ENCODE peak calls at places on chromosomes 7 and 10, in eight cellular contexts. X is kidney, V is body of pancreas, J is stomach, K is left ventricle myocardium inferior, Q is fibroblast of lung, N is upper lobe of right lung, U is lower lobe of right lung. H is an unnamed sample. For H3K4me1, the result is how much of the 10 kb centered on the place peaks cover.

GRCh38 chr7:26620352-26620751 is 244.0 kb downstream of the SKAP2 start:
- DNase-seq in U (no peak), J (no peak), N (no peak), Q (no peak), K (no peak), X (no peak), V (no peak), H (no peak)

GRCh38 chr10:62083413-62083794 is 181.9 kb downstream of the ARID5B start:
- DNase-seq in Q (peak), K (no peak), V (no peak), J (no peak), N (no peak), U (no peak), X (no peak), H (peak)

GRCh38 chr10:89414879-89415821 is 782 bp downstream of the IFIT5 start:
- DNase-seq in N (peak), X (peak), K (peak), Q (peak), V (peak), U (peak), J (peak), H (peak)

GRCh38 chr10:122460891-122461293 is 461 bp upstream of the HTRA1 start:
- DNase-seq in K (no peak), Q (peak), X (no peak), J (no peak), U (no peak), N (no peak), V (peak), H (no peak)

GRCh38 chr10:60417024-60417423 is 27.3 kb upstream of the ANK3 start:
- DNase-seq in J (no peak), K (no peak), Q (peak), V (no peak), X (no peak), N (no peak), U (no peak), H (no peak)

GRCh38 chr7:37585064-37585463 is 98.5 kb upstream of the GPR141 start:
- DNase-seq in K (no peak), N (no peak), U (no peak), J (no peak), X (no peak), V (no peak), Q (no peak), H (no peak)

GRCh38 chr7:139571651-139572050 is 48.2 kb downstream of the CLEC2L start:
- DNase-seq in N (no peak), K (no peak), V (no peak), U (no peak), J (peak), X (no peak), Q (no peak), H (no peak)

GRCh38 chr7:95491201-95491600 is 5.5 kb downstream of the ASB4 start:
- DNase-seq in J (no peak), U (no peak), V (no peak), N (no peak), Q (no peak), X (no peak), K (no peak), H (no peak)

GRCh38 chr10:122374859-122375721 is 582 bp downstream of the PLEKHA1 start:
- DNase-seq in J (peak), Q (peak), X (peak), K (peak), N (peak), U (peak), V (peak), H (peak)

GRCh38 chr7:55111007-55111406 is 92.2 kb downstream of the EGFR start:
- DNase-seq in K (no peak), V (no peak), Q (peak), N (no peak), U (no peak), J (no peak), X (no peak), H (no peak)

GRCh38 chr10:119025336-119025735 is 4.2 kb upstream of the NANOS1 start:
- DNase-seq in V (peak), X (peak), K (peak), N (peak), J (peak), Q (peak), U (peak), H (no peak)

GRCh38 chr10:93287775-93288174 is 194.4 kb downstream of the MYOF start:
- DNase-seq in N (no peak), X (no peak), Q (peak), K (no peak), V (no peak), U (no peak), J (no peak), H (no peak)

GRCh38 chr10:95493862-95494261 is 67.3 kb downstream of the SORBS1 start:
- DNase-seq in V (no peak), U (no peak), Q (no peak), X (no peak), K (no peak), N (no peak), J (no peak), H (no peak)

GRCh38 chr7:157540020-157540419 is 203.2 kb downstream of the DNAJB6 start:
- DNase-seq in Q (no peak), U (peak), X (peak), J (no peak), K (no peak), V (no peak), N (peak), H (peak)

GRCh38 chr10:6009159-6009558 is 31.8 kb upstream of the IL15RA start:
- DNase-seq in U (no peak), X (no peak), N (no peak), Q (peak), V (no peak), K (no peak), J (no peak), H (no peak)

GRCh38 chr7:88090671-88091070 is 129.2 kb downstream of the SRI start:
- DNase-seq in Q (peak), V (no peak), N (no peak), U (no peak), K (no peak), J (no peak), X (no peak), H (no peak)

GRCh38 chr7:133770863-133771492 is 356.2 kb upstream of the LRGUK start:
- DNase-seq in V (no peak), N (no peak), K (no peak), J (no peak), U (no peak), Q (peak), X (no peak), H (no peak)

GRCh38 chr10:21978191-21978862 is 25.2 kb downstream of the DNAJC1 start:
- DNase-seq in K (no peak), U (no peak), J (no peak), Q (peak), N (no peak), X (no peak), V (no peak), H (no peak)

GRCh38 chr7:142866361-142867096 is 11.7 kb downstream of the EPHB6 start:
- DNase-seq in J (peak), V (peak), X (no peak), N (no peak), Q (peak), U (no peak), K (no peak), H (peak)

GRCh38 chr10:34739915-34740314 is 75.2 kb downstream of the PARD3 start:
- DNase-seq in J (peak), V (peak), K (peak), Q (peak), U (peak), N (peak), X (peak), H (peak)

GRCh38 chr10:119650692-119651513 is at the start of gene BAG3:
- DNase-seq in X (peak), N (peak), V (peak), J (peak), Q (peak), K (peak), U (peak), H (peak)

GRCh38 chr7:74344128-74344496 is 54.9 kb downstream of the CLIP2 start:
- DNase-seq in X (no peak), Q (peak), J (no peak), V (no peak), K (no peak), N (no peak), U (no peak), H (no peak)

DNA sequence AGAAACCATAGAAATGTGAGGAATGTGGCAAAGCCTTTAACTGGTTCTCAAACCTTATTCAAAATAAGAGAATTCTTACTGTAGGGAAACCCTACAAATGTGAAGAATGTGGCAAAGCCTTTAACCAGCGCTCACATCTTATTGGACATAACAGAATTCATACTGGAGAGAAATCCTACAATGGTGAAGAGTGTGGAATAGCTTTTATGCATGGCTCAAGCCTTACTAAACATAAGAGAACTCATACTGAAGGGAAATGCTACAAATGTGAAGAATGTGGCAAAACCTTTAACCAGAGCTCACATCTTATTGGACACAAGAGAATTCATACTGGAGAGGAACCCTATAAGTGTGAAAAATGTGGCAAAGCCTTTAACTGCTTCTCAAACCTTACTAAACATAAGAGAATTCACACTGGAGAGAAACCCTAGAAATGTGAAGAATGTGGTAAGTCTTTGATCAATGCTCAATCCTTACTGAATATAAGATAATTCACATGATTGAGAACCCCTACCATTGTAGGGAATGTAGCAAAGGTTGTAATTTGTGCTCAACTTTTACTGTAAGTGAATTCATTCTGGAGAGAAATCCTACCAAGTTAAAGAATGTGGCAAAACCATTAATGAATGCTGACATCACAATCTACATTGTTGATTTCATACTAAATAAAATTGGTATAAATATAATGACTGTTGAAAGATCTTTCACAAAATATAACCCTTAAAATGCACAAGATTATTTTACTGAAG is 142.5 kb upstream of the ZNF479 start:
- DNase-seq in V (no peak), Q (no peak), X (no peak), K (no peak), N (no peak), U (no peak), J (no peak), H (no peak)
- TF ChIP-seq CTCF in V (no peak), Q (no peak), X (no peak), K (no peak), N (no peak), U (no peak), J (no peak), H (no peak)

DNA sequence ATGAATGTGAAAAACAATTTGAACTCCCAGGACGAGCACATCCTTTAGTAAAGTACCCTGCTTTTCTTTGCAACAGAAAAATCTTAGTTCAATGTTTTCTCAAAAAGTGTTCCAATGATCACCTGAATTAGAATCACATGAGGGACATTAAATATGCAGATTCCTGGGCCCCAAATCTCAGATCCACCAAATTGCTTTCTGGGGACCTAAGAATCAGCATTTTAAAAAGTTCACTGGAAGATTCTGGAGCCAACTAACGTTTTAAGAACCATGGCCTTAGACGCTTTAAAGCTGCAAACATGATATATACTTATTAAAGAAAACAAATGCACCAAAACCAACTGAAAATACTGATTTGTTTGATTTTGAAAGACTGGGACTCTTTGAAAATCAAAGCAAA is 143.4 kb upstream of the TMEM168 start:
- DNase-seq in N (no peak), Q (no peak), J (no peak), X (no peak), K (no peak), V (no peak), U (no peak), H (no peak)
- H3K4me1 ChIP-seq in N (under half), Q (under half), J (under half), X (under half), K (half or more), V (under half), U (under half), H (under half)

GRCh38 chr10:114271014-114271778 is 32.1 kb downstream of the VWA2 start:
- DNase-seq in X (peak), V (peak), N (peak), U (no peak), Q (peak), K (no peak), J (peak), H (no peak)
- TF ChIP-seq CTCF in X (no peak), V (no peak), N (no peak), U (no peak), Q (no peak), K (no peak), J (no peak), H (no peak)

DNA sequence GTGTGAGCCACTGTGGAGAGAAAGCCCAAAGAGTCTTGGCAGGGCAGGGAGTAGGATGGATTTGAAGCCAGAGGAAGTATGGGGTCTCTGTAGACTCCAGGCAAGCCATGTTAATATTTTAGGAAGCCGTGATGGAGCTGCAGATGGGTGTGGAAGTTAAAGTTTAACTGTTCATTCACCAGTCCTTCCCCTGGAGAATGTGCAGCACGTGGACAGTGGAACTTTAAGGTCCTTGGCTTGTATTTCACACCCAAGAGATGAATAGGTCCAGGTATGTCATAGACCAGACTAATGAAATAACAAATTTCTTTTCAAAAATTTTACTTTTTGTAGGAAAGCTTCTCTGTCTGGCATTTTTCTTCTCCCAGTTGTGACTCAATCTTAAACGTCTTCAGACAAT is 54.2 kb downstream of the TCF7L2 start:
- DNase-seq in Q (no peak), V (no peak), K (no peak), J (no peak), U (no peak), N (no peak), X (no peak), H (no peak)
- H3K4me1 ChIP-seq in Q (under half), V (under half), K (half or more), J (half or more), U (half or more), N (under half), X (under half), H (under half)

DNA sequence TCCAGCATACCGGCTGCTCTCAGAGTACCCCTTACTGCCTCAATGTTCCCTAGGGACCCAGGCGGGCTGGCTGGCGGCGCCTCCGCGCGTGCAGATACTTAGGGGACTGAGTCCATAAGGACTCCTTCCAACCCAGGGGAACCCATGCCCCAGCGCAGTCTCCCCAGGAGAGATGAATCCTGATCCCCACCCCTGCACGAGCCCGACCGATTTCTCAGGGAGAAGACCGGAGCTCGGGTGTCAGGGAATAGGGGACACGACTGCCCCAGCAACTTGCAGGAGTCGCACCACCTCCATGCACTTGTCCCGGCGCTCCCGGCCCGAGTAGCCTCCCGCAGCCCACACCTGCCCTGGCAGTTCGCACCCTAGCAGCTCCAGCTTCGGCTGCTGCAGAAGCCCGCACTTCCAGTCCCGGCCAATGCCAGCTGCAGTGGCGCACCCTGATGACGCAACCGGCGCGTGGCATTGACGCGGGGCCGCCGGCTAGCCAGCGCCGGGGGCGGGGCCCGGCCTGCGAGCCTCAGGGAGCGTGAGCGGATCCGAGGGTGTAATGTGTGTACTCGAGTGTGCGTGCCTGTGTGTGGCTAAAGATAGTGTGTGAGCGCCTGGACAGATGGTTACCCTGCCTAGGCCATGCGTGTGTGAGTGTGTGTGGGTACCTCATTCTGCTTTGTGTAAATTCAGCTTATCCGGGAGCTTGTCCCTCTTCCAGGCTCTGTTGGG is at the start of gene GPAM:
- DNase-seq in V (peak), Q (peak), X (peak), J (peak), K (peak), U (peak), N (peak), H (peak)
- TF ChIP-seq CTCF in V (peak), Q (no peak), X (no peak), J (no peak), K (no peak), U (no peak), N (no peak), H (no peak)

DNA sequence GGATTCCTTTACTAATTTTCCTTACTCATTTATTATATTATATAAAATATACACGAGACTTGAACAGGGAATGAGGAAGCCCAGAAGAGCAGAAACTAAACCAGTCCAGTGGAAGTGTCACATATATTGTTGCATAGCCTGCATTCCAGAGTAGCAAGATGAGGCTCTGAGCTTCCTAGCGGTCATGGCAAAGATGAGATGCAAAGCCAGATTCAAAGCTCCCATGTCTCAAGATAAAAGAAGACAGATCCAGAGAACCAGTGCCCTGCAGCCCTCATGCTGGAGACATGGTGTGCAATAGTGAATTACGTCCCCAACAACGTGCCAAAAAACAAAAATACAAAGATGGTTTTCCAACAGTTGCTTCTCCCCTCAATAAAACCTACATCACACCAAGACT is 59.7 kb downstream of the COBL start:
- DNase-seq in N (no peak), U (no peak), K (no peak), Q (no peak), X (no peak), V (no peak), J (no peak), H (no peak)
- H3K4me1 ChIP-seq in N (under half), U (under half), K (under half), Q (under half), X (under half), V (under half), J (under half), H (under half)

DNA sequence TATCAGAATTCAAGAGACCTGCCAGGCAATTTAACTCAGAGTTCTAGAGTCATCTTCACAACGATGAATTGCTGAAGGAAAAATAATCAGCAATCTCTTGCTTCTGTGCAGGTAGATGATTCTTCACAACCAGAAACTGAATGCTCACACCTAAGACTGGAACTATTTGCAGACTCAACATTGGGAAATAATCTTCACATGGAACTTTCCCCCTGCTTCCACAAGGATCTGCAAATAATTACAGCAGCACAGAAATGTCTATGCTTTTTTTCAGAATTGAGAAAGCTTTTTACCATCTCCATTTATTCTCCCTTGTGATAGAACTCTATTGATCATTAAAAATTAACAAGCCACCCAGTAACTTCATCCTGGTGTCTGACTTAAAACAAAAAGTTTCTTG is 282.8 kb downstream of the AHR start:
- DNase-seq in N (no peak), J (no peak), X (no peak), V (no peak), Q (no peak), U (no peak), K (no peak), H (no peak)
- TF ChIP-seq CTCF in N (no peak), J (no peak), X (no peak), V (no peak), Q (no peak), U (no peak), K (no peak), H (no peak)

H was measured in mucosa of descending colon.